ENCODE peak calls at places on chromosomes 4 and X, in nine cellular contexts. T is A549, P is uterus, H is stomach, Y is suprapubic skin, V is HepG2, X is H1, D is heart left ventricle, M is ovary. A is an unnamed sample. For H3K4me1, the result is how much of the 10 kb centered on the place peaks cover.

GRCh38 chrX:78139160-78140123 is at the start of gene TAF9B:
- DNase-seq in X (peak), T (peak), H (peak), V (peak), M (peak), D (peak), P (peak), Y (peak), A (peak)

GRCh38 chr4:170198742-170199141 is 109.0 kb upstream of the AADAT start:
- DNase-seq in M (no peak), Y (no peak), T (no peak), D (no peak), P (no peak), V (no peak), H (no peak), X (no peak), A (no peak)

GRCh38 chr4:25299476-25300203 is 12.9 kb upstream of the ZCCHC4 start:
- DNase-seq in Y (no peak), D (no peak), V (peak), M (no peak), X (no peak), H (peak), P (no peak), T (no peak), A (no peak)

GRCh38 chrX:150298841-150299551 is 64.1 kb upstream of the MAMLD1 start:
- DNase-seq in X (no peak), P (no peak), V (no peak), D (no peak), T (no peak), M (no peak), Y (no peak), H (no peak), A (no peak)

GRCh38 chr4:602559-602942 is 22.8 kb upstream of the PDE6B start:
- DNase-seq in D (no peak), X (peak), M (no peak), H (peak), T (peak), P (no peak), V (peak), Y (no peak), A (peak)

GRCh38 chrX:13360146-13360545 is 40.3 kb upstream of the ATXN3L start:
- DNase-seq in X (no peak), D (no peak), M (no peak), T (no peak), V (no peak), P (no peak), Y (no peak), H (no peak), A (no peak)

GRCh38 chr4:101229116-101229515 is 118.2 kb downstream of the PPP3CA start:
- DNase-seq in T (no peak), X (no peak), V (no peak), D (no peak), P (no peak), M (no peak), Y (no peak), H (no peak), A (no peak)

GRCh38 chr4:22191565-22192301 is 243.2 kb upstream of the KCNIP4 start:
- DNase-seq in P (no peak), D (no peak), X (peak), V (no peak), T (no peak), M (no peak), Y (no peak), H (no peak), A (no peak)

GRCh38 chrX:144379156-144379555 is 495.3 kb downstream of the UBE2NL start:
- DNase-seq in M (no peak), P (no peak), V (no peak), Y (no peak), T (no peak), X (no peak), D (no peak), H (no peak), A (no peak)

GRCh38 chrX:9352243-9352642 is 112.6 kb upstream of the TBL1X start:
- DNase-seq in M (no peak), H (no peak), V (no peak), P (no peak), T (no peak), D (no peak), X (no peak), Y (no peak), A (no peak)

GRCh38 chr4:153943738-153944415 is 155.0 kb upstream of the SFRP2 start:
- DNase-seq in D (no peak), H (no peak), T (no peak), X (no peak), V (no peak), M (no peak), Y (no peak), P (no peak), A (no peak)

GRCh38 chr4:40648742-40649281 is 19.1 kb upstream of the RBM47 start:
- DNase-seq in T (no peak), X (no peak), P (no peak), V (no peak), M (no peak), Y (no peak), H (no peak), D (peak), A (peak)

GRCh38 chr4:8919651-8920288 is 48.1 kb upstream of the HMX1 start:
- DNase-seq in M (no peak), V (no peak), P (no peak), H (peak), X (no peak), Y (peak), D (no peak), T (no peak), A (peak)

GRCh38 chr4:41216294-41217019 is 2.1 kb upstream of the APBB2 start:
- DNase-seq in M (peak), T (peak), D (peak), H (peak), P (peak), X (peak), Y (peak), V (peak), A (peak)

GRCh38 chrX:11272290-11272689 is 20.9 kb upstream of the AMELX start:
- DNase-seq in V (no peak), H (no peak), D (no peak), P (no peak), Y (no peak), X (no peak), T (no peak), M (no peak), A (no peak)
- TF ChIP-seq POLR2A in V (no peak), H (no peak), D (no peak), P (no peak), Y (no peak), X (no peak), T (no peak), M (no peak), A (no peak)

GRCh38 chr4:139919513-139919912 is 234.5 kb downstream of the MAML3 start:
- DNase-seq in P (peak), T (peak), X (no peak), H (no peak), D (no peak), V (no peak), M (no peak), Y (no peak), A (no peak)
- H3K4me1 ChIP-seq in P (under half), T (half or more), X (under half), H (under half), D (half or more), V (under half), M (under half), Y (half or more), A (under half)

GRCh38 chr4:123381996-123382395 is 14.6 kb upstream of the SPRY1 start:
- DNase-seq in D (no peak), M (no peak), P (no peak), X (no peak), T (no peak), H (no peak), Y (no peak), V (no peak), A (no peak)

GRCh38 chr4:123390846-123391456 is 5.6 kb upstream of the SPRY1 start:
- DNase-seq in X (no peak), T (peak), V (no peak), Y (no peak), P (no peak), D (no peak), H (no peak), M (no peak), A (no peak)

GRCh38 chr4:123380728-123381716 is 15.6 kb upstream of the SPRY1 start:
- DNase-seq in H (no peak), V (no peak), T (no peak), D (no peak), Y (no peak), X (no peak), P (no peak), M (no peak), A (no peak)

GRCh38 chr4:123386608-123387007 is 10.0 kb upstream of the SPRY1 start:
- DNase-seq in V (no peak), P (no peak), T (no peak), X (no peak), Y (no peak), M (no peak), D (no peak), H (no peak), A (no peak)
- TF ChIP-seq POLR2A in V (no peak), P (no peak), T (no peak), X (no peak), Y (no peak), M (no peak), D (no peak), H (no peak), A (no peak)

GRCh38 chr4:174930895-174931294 is 12.7 kb downstream of the ADAM29 start:
- DNase-seq in M (no peak), D (no peak), V (no peak), X (no peak), P (no peak), Y (no peak), T (no peak), H (no peak), A (no peak)

GRCh38 chr4:174929346-174929745 is 11.2 kb downstream of the ADAM29 start:
- DNase-seq in X (no peak), V (no peak), Y (no peak), P (no peak), T (no peak), D (no peak), M (no peak), H (no peak), A (no peak)

GRCh38 chr4:174928575-174929253 is 10.6 kb downstream of the ADAM29 start:
- DNase-seq in X (no peak), P (no peak), V (no peak), Y (no peak), T (no peak), D (no peak), M (no peak), H (no peak), A (no peak)

GRCh38 chr4:174928174-174928573 is 10.0 kb downstream of the ADAM29 start:
- DNase-seq in Y (no peak), P (no peak), T (no peak), M (no peak), D (no peak), V (no peak), H (no peak), X (no peak), A (no peak)

GRCh38 chr4:174926958-174927357 is 8.8 kb downstream of the ADAM29 start:
- DNase-seq in X (no peak), V (no peak), T (no peak), H (no peak), Y (no peak), M (no peak), D (no peak), P (no peak), A (no peak)
- H3K4me1 ChIP-seq in X (under half), V (under half), T (under half), H (under half), Y (under half), M (under half), D (under half), P (under half), A (under half)